ENCODE peak calls at places on chromosomes 13 and 19, in six cellular contexts. One of them, this sample, is unnamed.

GRCh38 chr19:54287456-54287855 is 6.5 kb upstream of the LILRB2 start:
- DNase-seq in stimulated activated CD8-positive, alpha-beta memory T cell treated with anti-CD3 and anti-CD28 coated beads, Interleukin-12 subunit alpha, Interleukin-12 subunit beta, amount 100 ng/mL, for 1 hour: no peak
- DNase-seq in NCI-H2081 treated with DMSO at 0.1 percent for 48 hours: no peak
- DNase-seq in activated T-cell treated with anti-CD3 and anti-CD28 coated beads for 4 hours: no peak
- DNase-seq in T-helper 2 cell: no peak
- DNase-seq in iPS DF 19.7: no peak
- DNase-seq in this sample: no peak

GRCh38 chr13:64959276-64959675 is 2270.9 kb downstream of the PCDH9 start:
- DNase-seq in stimulated activated CD8-positive, alpha-beta memory T cell treated with anti-CD3 and anti-CD28 coated beads, Interleukin-12 subunit alpha, Interleukin-12 subunit beta, amount 100 ng/mL, for 1 hour: no peak
- DNase-seq in NCI-H2081 treated with DMSO at 0.1 percent for 48 hours: no peak
- DNase-seq in activated T-cell treated with anti-CD3 and anti-CD28 coated beads for 4 hours: no peak
- DNase-seq in T-helper 2 cell: no peak
- DNase-seq in iPS DF 19.7: no peak
- DNase-seq in this sample: no peak

GRCh38 chr19:51784922-51785690 is 9.9 kb upstream of the FPR3 start:
- DNase-seq in stimulated activated CD8-positive, alpha-beta memory T cell treated with anti-CD3 and anti-CD28 coated beads, Interleukin-12 subunit alpha, Interleukin-12 subunit beta, amount 100 ng/mL, for 1 hour: no peak
- DNase-seq in NCI-H2081 treated with DMSO at 0.1 percent for 48 hours: no peak
- DNase-seq in activated T-cell treated with anti-CD3 and anti-CD28 coated beads for 4 hours: no peak
- DNase-seq in T-helper 2 cell: peak
- DNase-seq in iPS DF 19.7: no peak
- DNase-seq in this sample: no peak

GRCh38 chr19:11279505-11280236 is 16.3 kb upstream of the TSPAN16 start:
- DNase-seq in stimulated activated CD8-positive, alpha-beta memory T cell treated with anti-CD3 and anti-CD28 coated beads, Interleukin-12 subunit alpha, Interleukin-12 subunit beta, amount 100 ng/mL, for 1 hour: no peak
- DNase-seq in NCI-H2081 treated with DMSO at 0.1 percent for 48 hours: no peak
- DNase-seq in activated T-cell treated with anti-CD3 and anti-CD28 coated beads for 4 hours: no peak
- DNase-seq in T-helper 2 cell: peak
- DNase-seq in iPS DF 19.7: no peak
- DNase-seq in this sample: no peak

GRCh38 chr13:48318714-48319457 is 15.3 kb downstream of the RB1 start:
- DNase-seq in stimulated activated CD8-positive, alpha-beta memory T cell treated with anti-CD3 and anti-CD28 coated beads, Interleukin-12 subunit alpha, Interleukin-12 subunit beta, amount 100 ng/mL, for 1 hour: no peak
- DNase-seq in NCI-H2081 treated with DMSO at 0.1 percent for 48 hours: no peak
- DNase-seq in activated T-cell treated with anti-CD3 and anti-CD28 coated beads for 4 hours: no peak
- DNase-seq in T-helper 2 cell: peak
- DNase-seq in iPS DF 19.7: no peak
- DNase-seq in this sample: no peak

GRCh38 chr19:48452255-48452654 is 3.1 kb upstream of the KCNJ14 start:
- DNase-seq in stimulated activated CD8-positive, alpha-beta memory T cell treated with anti-CD3 and anti-CD28 coated beads, Interleukin-12 subunit alpha, Interleukin-12 subunit beta, amount 100 ng/mL, for 1 hour: no peak
- DNase-seq in NCI-H2081 treated with DMSO at 0.1 percent for 48 hours: no peak
- DNase-seq in activated T-cell treated with anti-CD3 and anti-CD28 coated beads for 4 hours: no peak
- DNase-seq in T-helper 2 cell: no peak
- DNase-seq in iPS DF 19.7: no peak
- DNase-seq in this sample: no peak

GRCh38 chr19:19115954-19116353 is 22.3 kb downstream of the TMEM161A start:
- DNase-seq in stimulated activated CD8-positive, alpha-beta memory T cell treated with anti-CD3 and anti-CD28 coated beads, Interleukin-12 subunit alpha, Interleukin-12 subunit beta, amount 100 ng/mL, for 1 hour: peak
- DNase-seq in NCI-H2081 treated with DMSO at 0.1 percent for 48 hours: no peak
- DNase-seq in activated T-cell treated with anti-CD3 and anti-CD28 coated beads for 4 hours: peak
- DNase-seq in T-helper 2 cell: peak
- DNase-seq in iPS DF 19.7: no peak
- DNase-seq in this sample: no peak

GRCh38 chr13:20492036-20492435 is 33.6 kb downstream of the CRYL1 start:
- DNase-seq in stimulated activated CD8-positive, alpha-beta memory T cell treated with anti-CD3 and anti-CD28 coated beads, Interleukin-12 subunit alpha, Interleukin-12 subunit beta, amount 100 ng/mL, for 1 hour: no peak
- DNase-seq in NCI-H2081 treated with DMSO at 0.1 percent for 48 hours: no peak
- DNase-seq in activated T-cell treated with anti-CD3 and anti-CD28 coated beads for 4 hours: no peak
- DNase-seq in T-helper 2 cell: no peak
- DNase-seq in iPS DF 19.7: no peak
- DNase-seq in this sample: no peak

GRCh38 chr13:50080158-50080855 is 65.1 kb downstream of the KCNRG start:
- DNase-seq in stimulated activated CD8-positive, alpha-beta memory T cell treated with anti-CD3 and anti-CD28 coated beads, Interleukin-12 subunit alpha, Interleukin-12 subunit beta, amount 100 ng/mL, for 1 hour: peak
- DNase-seq in NCI-H2081 treated with DMSO at 0.1 percent for 48 hours: no peak
- DNase-seq in activated T-cell treated with anti-CD3 and anti-CD28 coated beads for 4 hours: no peak
- DNase-seq in T-helper 2 cell: peak
- DNase-seq in iPS DF 19.7: no peak
- DNase-seq in this sample: peak

GRCh38 chr19:13056052-13056660 is 46.5 kb downstream of the LYL1 start:
- DNase-seq in stimulated activated CD8-positive, alpha-beta memory T cell treated with anti-CD3 and anti-CD28 coated beads, Interleukin-12 subunit alpha, Interleukin-12 subunit beta, amount 100 ng/mL, for 1 hour: no peak
- DNase-seq in NCI-H2081 treated with DMSO at 0.1 percent for 48 hours: no peak
- DNase-seq in activated T-cell treated with anti-CD3 and anti-CD28 coated beads for 4 hours: no peak
- DNase-seq in T-helper 2 cell: no peak
- DNase-seq in iPS DF 19.7: no peak
- DNase-seq in this sample: no peak

GRCh38 chr19:480016-480855 is 16.1 kb upstream of the MADCAM1 start:
- DNase-seq in stimulated activated CD8-positive, alpha-beta memory T cell treated with anti-CD3 and anti-CD28 coated beads, Interleukin-12 subunit alpha, Interleukin-12 subunit beta, amount 100 ng/mL, for 1 hour: no peak
- DNase-seq in NCI-H2081 treated with DMSO at 0.1 percent for 48 hours: no peak
- DNase-seq in activated T-cell treated with anti-CD3 and anti-CD28 coated beads for 4 hours: peak
- DNase-seq in T-helper 2 cell: peak
- DNase-seq in iPS DF 19.7: no peak
- DNase-seq in this sample: no peak

GRCh38 chr13:93794197-93794885 is 567.7 kb downstream of the GPC6 start:
- DNase-seq in stimulated activated CD8-positive, alpha-beta memory T cell treated with anti-CD3 and anti-CD28 coated beads, Interleukin-12 subunit alpha, Interleukin-12 subunit beta, amount 100 ng/mL, for 1 hour: no peak
- DNase-seq in NCI-H2081 treated with DMSO at 0.1 percent for 48 hours: no peak
- DNase-seq in activated T-cell treated with anti-CD3 and anti-CD28 coated beads for 4 hours: no peak
- DNase-seq in T-helper 2 cell: peak
- DNase-seq in iPS DF 19.7: no peak
- DNase-seq in this sample: no peak

GRCh38 chr19:1214862-1215731 is 9.5 kb downstream of the STK11 start:
- DNase-seq in stimulated activated CD8-positive, alpha-beta memory T cell treated with anti-CD3 and anti-CD28 coated beads, Interleukin-12 subunit alpha, Interleukin-12 subunit beta, amount 100 ng/mL, for 1 hour: no peak
- DNase-seq in NCI-H2081 treated with DMSO at 0.1 percent for 48 hours: no peak
- DNase-seq in activated T-cell treated with anti-CD3 and anti-CD28 coated beads for 4 hours: no peak
- DNase-seq in T-helper 2 cell: no peak
- DNase-seq in iPS DF 19.7: no peak
- DNase-seq in this sample: no peak

GRCh38 chr19:33247441-33247819 is 21.8 kb upstream of the SLC7A10 start:
- DNase-seq in stimulated activated CD8-positive, alpha-beta memory T cell treated with anti-CD3 and anti-CD28 coated beads, Interleukin-12 subunit alpha, Interleukin-12 subunit beta, amount 100 ng/mL, for 1 hour: no peak
- DNase-seq in NCI-H2081 treated with DMSO at 0.1 percent for 48 hours: no peak
- DNase-seq in activated T-cell treated with anti-CD3 and anti-CD28 coated beads for 4 hours: no peak
- DNase-seq in T-helper 2 cell: no peak
- DNase-seq in iPS DF 19.7: no peak
- DNase-seq in this sample: no peak

GRCh38 chr13:28246891-28247290 is 108.5 kb downstream of the PAN3 start:
- DNase-seq in stimulated activated CD8-positive, alpha-beta memory T cell treated with anti-CD3 and anti-CD28 coated beads, Interleukin-12 subunit alpha, Interleukin-12 subunit beta, amount 100 ng/mL, for 1 hour: no peak
- DNase-seq in NCI-H2081 treated with DMSO at 0.1 percent for 48 hours: no peak
- DNase-seq in activated T-cell treated with anti-CD3 and anti-CD28 coated beads for 4 hours: no peak
- DNase-seq in T-helper 2 cell: no peak
- DNase-seq in iPS DF 19.7: no peak
- DNase-seq in this sample: no peak

GRCh38 chr13:111080642-111081041 is 34.5 kb upstream of the ARHGEF7 start:
- DNase-seq in stimulated activated CD8-positive, alpha-beta memory T cell treated with anti-CD3 and anti-CD28 coated beads, Interleukin-12 subunit alpha, Interleukin-12 subunit beta, amount 100 ng/mL, for 1 hour: no peak
- DNase-seq in NCI-H2081 treated with DMSO at 0.1 percent for 48 hours: no peak
- DNase-seq in activated T-cell treated with anti-CD3 and anti-CD28 coated beads for 4 hours: no peak
- DNase-seq in T-helper 2 cell: no peak
- DNase-seq in iPS DF 19.7: no peak
- DNase-seq in this sample: no peak

GRCh38 chr19:32870154-32870573 is 597 bp upstream of the SLC7A9 start:
- DNase-seq in stimulated activated CD8-positive, alpha-beta memory T cell treated with anti-CD3 and anti-CD28 coated beads, Interleukin-12 subunit alpha, Interleukin-12 subunit beta, amount 100 ng/mL, for 1 hour: no peak
- DNase-seq in NCI-H2081 treated with DMSO at 0.1 percent for 48 hours: no peak
- DNase-seq in activated T-cell treated with anti-CD3 and anti-CD28 coated beads for 4 hours: no peak
- DNase-seq in T-helper 2 cell: no peak
- DNase-seq in iPS DF 19.7: no peak
- DNase-seq in this sample: no peak

GRCh38 chr13:53074119-53074518 is 45.5 kb downstream of the OLFM4 start:
- DNase-seq in stimulated activated CD8-positive, alpha-beta memory T cell treated with anti-CD3 and anti-CD28 coated beads, Interleukin-12 subunit alpha, Interleukin-12 subunit beta, amount 100 ng/mL, for 1 hour: no peak
- DNase-seq in NCI-H2081 treated with DMSO at 0.1 percent for 48 hours: no peak
- DNase-seq in activated T-cell treated with anti-CD3 and anti-CD28 coated beads for 4 hours: no peak
- DNase-seq in T-helper 2 cell: no peak
- DNase-seq in iPS DF 19.7: no peak
- DNase-seq in this sample: no peak

GRCh38 chr13:46385946-46386345 is 1.1 kb downstream of the RUBCNL start:
- DNase-seq in stimulated activated CD8-positive, alpha-beta memory T cell treated with anti-CD3 and anti-CD28 coated beads, Interleukin-12 subunit alpha, Interleukin-12 subunit beta, amount 100 ng/mL, for 1 hour: no peak
- DNase-seq in NCI-H2081 treated with DMSO at 0.1 percent for 48 hours: no peak
- DNase-seq in activated T-cell treated with anti-CD3 and anti-CD28 coated beads for 4 hours: no peak
- DNase-seq in T-helper 2 cell: no peak
- DNase-seq in iPS DF 19.7: no peak
- DNase-seq in this sample: no peak

GRCh38 chr13:102240110-102240509 is 161.7 kb downstream of the FGF14 start:
- DNase-seq in stimulated activated CD8-positive, alpha-beta memory T cell treated with anti-CD3 and anti-CD28 coated beads, Interleukin-12 subunit alpha, Interleukin-12 subunit beta, amount 100 ng/mL, for 1 hour: no peak
- DNase-seq in NCI-H2081 treated with DMSO at 0.1 percent for 48 hours: no peak
- DNase-seq in activated T-cell treated with anti-CD3 and anti-CD28 coated beads for 4 hours: no peak
- DNase-seq in T-helper 2 cell: no peak
- DNase-seq in iPS DF 19.7: no peak
- DNase-seq in this sample: no peak

GRCh38 chr19:33150852-33151518 is 19.1 kb downstream of the WDR88 start:
- DNase-seq in stimulated activated CD8-positive, alpha-beta memory T cell treated with anti-CD3 and anti-CD28 coated beads, Interleukin-12 subunit alpha, Interleukin-12 subunit beta, amount 100 ng/mL, for 1 hour: no peak
- DNase-seq in NCI-H2081 treated with DMSO at 0.1 percent for 48 hours: no peak
- DNase-seq in activated T-cell treated with anti-CD3 and anti-CD28 coated beads for 4 hours: no peak
- DNase-seq in T-helper 2 cell: no peak
- DNase-seq in iPS DF 19.7: no peak
- DNase-seq in this sample: no peak

This sample was measured in NCI-H1417 treated with DMSO at 0.1 percent for 48 hours.